ENCODE peak calls at places on chromosome 5, in six cellular contexts. U, W, P, S, Q and N are unnamed samples.

GRCh38 chr5:96327728-96328127 is 105.3 kb downstream of the PCSK1 start:
- DNase-seq in S (no peak), W (no peak), U (no peak), Q (peak; percentile 16), P (peak; percentile 40), N (no peak)

GRCh38 chr5:99037668-99038067 is 108.9 kb upstream of the CHD1 start:
- DNase-seq in W (no peak), P (no peak), U (no peak), S (no peak), Q (no peak), N (peak; percentile 52)

GRCh38 chr5:76542887-76543690 is 80.1 kb downstream of the F2RL2 start:
- DNase-seq in Q (peak; percentile 73), S (no peak), P (peak; percentile 18), W (peak; percentile 28), U (no peak), N (no peak)

GRCh38 chr5:171945476-171945875 is 61.0 kb downstream of the FBXW11 start:
- DNase-seq in W (no peak), U (no peak), S (no peak), Q (peak; percentile 34), P (no peak), N (no peak)

GRCh38 chr5:56985941-56986630 is 34.2 kb upstream of the MIER3 start:
- DNase-seq in S (no peak), P (no peak), W (no peak), Q (no peak), U (no peak), N (no peak)

GRCh38 chr5:84437673-84438315 is 53.1 kb upstream of the EDIL3 start:
- DNase-seq in S (no peak), W (peak; percentile 47), Q (no peak), U (no peak), P (peak; percentile 91), N (no peak)

GRCh38 chr5:83547156-83547555 is 75.6 kb downstream of the VCAN start:
- DNase-seq in U (no peak), P (no peak), W (no peak), S (no peak), Q (no peak), N (no peak)

GRCh38 chr5:84393969-84394368 is 9.3 kb upstream of the EDIL3 start:
- DNase-seq in W (peak; percentile 74), S (no peak), U (no peak), Q (no peak), P (peak; percentile 88), N (no peak)

GRCh38 chr5:9201761-9202160 is 344.1 kb downstream of the SEMA5A start:
- DNase-seq in S (no peak), Q (no peak), P (peak; percentile 80), U (no peak), W (no peak), N (no peak)

GRCh38 chr5:25412116-25412661 is 767.4 kb upstream of the CDH10 start:
- DNase-seq in P (no peak), U (no peak), S (no peak), W (no peak), Q (no peak), N (no peak)

GRCh38 chr5:108124591-108124990 is 257.3 kb downstream of the FBXL17 start:
- DNase-seq in Q (no peak), U (no peak), S (no peak), P (no peak), W (no peak), N (no peak)

GRCh38 chr5:108119123-108119522 is 262.8 kb downstream of the FBXL17 start:
- DNase-seq in Q (no peak), P (no peak), U (no peak), W (no peak), S (no peak), N (no peak)

GRCh38 chr5:108125771-108126511 is 256.0 kb downstream of the FBXL17 start:
- DNase-seq in U (no peak), W (no peak), P (no peak), S (no peak), Q (no peak), N (no peak)

GRCh38 chr5:108122701-108123100 is 259.2 kb downstream of the FBXL17 start:
- DNase-seq in Q (no peak), P (no peak), U (no peak), W (no peak), S (no peak), N (no peak)
- H3K14ac ChIP-seq in Q (no peak overlapping the region), P (peak overlapping the region; percentile 32), U (no peak overlapping the region), W (no peak overlapping the region), S (no peak overlapping the region), N (no peak overlapping the region)

GRCh38 chr5:177350776-177351391 is 584 bp downstream of the LMAN2 start:
- DNase-seq in P (no peak), S (no peak), Q (no peak), W (no peak), U (no peak), N (no peak)
- H2BK5ac ChIP-seq in P (peak overlapping the region; percentile 93), S (peak overlapping the region; percentile 82), Q (no peak overlapping the region), W (no peak overlapping the region), U (peak overlapping the region; percentile 97), N (no peak overlapping the region)

GRCh38 chr5:6365977-6366590 is 12.3 kb downstream of the MED10 start:
- DNase-seq in S (no peak), Q (no peak), W (no peak), U (no peak), P (no peak), N (peak; percentile 19)

GRCh38 chr5:6371079-6371810 is 7.1 kb downstream of the MED10 start:
- DNase-seq in S (no peak), P (no peak), U (no peak), W (no peak), Q (no peak), N (peak; percentile 15)

GRCh38 chr5:6372251-6373080 is 5.9 kb downstream of the MED10 start:
- DNase-seq in Q (no peak), S (no peak), W (no peak), P (no peak), U (no peak), N (peak; percentile 25)

GRCh38 chr5:6373081-6373846 is 5.1 kb downstream of the MED10 start:
- DNase-seq in W (no peak), Q (no peak), P (no peak), U (no peak), S (no peak), N (peak; percentile 20)

DNA sequence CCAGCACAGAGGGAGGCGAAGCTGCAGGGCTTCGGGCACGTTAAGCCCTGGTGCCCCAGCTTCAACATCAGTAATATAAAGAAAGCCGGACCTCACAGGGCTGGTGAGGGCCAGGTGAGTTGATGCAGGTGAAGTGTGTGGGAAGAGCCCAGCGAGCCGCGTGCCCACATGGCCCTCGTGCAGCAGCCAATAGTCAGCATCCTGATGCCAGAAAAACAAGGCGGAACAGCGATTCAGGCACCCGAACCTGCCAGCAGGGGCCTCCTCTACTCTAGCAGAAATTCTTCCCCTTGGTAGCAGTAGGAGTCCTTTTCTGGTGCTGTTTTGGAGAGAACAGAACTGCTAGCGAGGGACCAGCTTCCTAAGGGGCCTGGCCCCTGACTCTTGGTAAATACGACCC is 7.8 kb downstream of the MED10 start:
- DNase-seq in Q (no peak), U (no peak), W (no peak), P (no peak), S (no peak), N (peak; percentile 27)
- H3K14ac ChIP-seq in Q (no peak overlapping the region), U (no peak overlapping the region), W (no peak overlapping the region), P (no peak overlapping the region), S (no peak overlapping the region), N (no peak overlapping the region)

GRCh38 chr5:150141544-150142188 is 14.0 kb downstream of the PDGFRB start:
- DNase-seq in P (peak; percentile 93), Q (peak; percentile 91), U (peak; percentile 67), S (no peak), W (peak; percentile 87), N (peak; percentile 61)
- H2BK5ac ChIP-seq in P (peak overlapping the region; percentile 98), Q (peak overlapping the region; percentile 99), U (no peak overlapping the region), S (peak overlapping the region; percentile 16), W (peak overlapping the region; percentile 89), N (no peak overlapping the region)

GRCh38 chr5:145246961-145247744 is 588.0 kb downstream of the PRELID2 start:
- DNase-seq in U (no peak), S (no peak), Q (peak; percentile 67), P (peak; percentile 39), W (no peak), N (no peak)

GRCh38 chr5:145244788-145245187 is 590.4 kb downstream of the PRELID2 start:
- DNase-seq in Q (no peak), U (no peak), W (no peak), S (no peak), P (peak; percentile 66), N (no peak)

GRCh38 chr5:145246379-145246778 is 588.8 kb downstream of the PRELID2 start:
- DNase-seq in P (no peak), Q (no peak), W (no peak), U (no peak), S (no peak), N (no peak)

GRCh38 chr5:145244251-145244650 is 590.9 kb downstream of the PRELID2 start:
- DNase-seq in P (no peak), U (no peak), Q (peak; percentile 60), W (no peak), S (no peak), N (no peak)

GRCh38 chr5:145245354-145245753 is 589.8 kb downstream of the PRELID2 start:
- DNase-seq in S (no peak), P (peak; percentile 11), Q (no peak), W (peak; percentile 26), U (peak; percentile 40), N (no peak)
- H3K14ac ChIP-seq in S (no peak overlapping the region), P (peak overlapping the region; percentile 77), Q (no peak overlapping the region), W (no peak overlapping the region), U (no peak overlapping the region), N (no peak overlapping the region)

GRCh38 chr5:134649163-134649916 is 755 bp downstream of the SEC24A start:
- DNase-seq in Q (peak; percentile 40), P (peak; percentile 8), W (peak; percentile 53), S (no peak), U (no peak), N (no peak)
- H2BK5ac ChIP-seq in Q (peak overlapping the region; percentile 85), P (peak overlapping the region; percentile 92), W (peak overlapping the region; percentile 93), S (peak overlapping the region; percentile 89), U (peak overlapping the region; percentile 66), N (peak overlapping the region; percentile 7)

DNA sequence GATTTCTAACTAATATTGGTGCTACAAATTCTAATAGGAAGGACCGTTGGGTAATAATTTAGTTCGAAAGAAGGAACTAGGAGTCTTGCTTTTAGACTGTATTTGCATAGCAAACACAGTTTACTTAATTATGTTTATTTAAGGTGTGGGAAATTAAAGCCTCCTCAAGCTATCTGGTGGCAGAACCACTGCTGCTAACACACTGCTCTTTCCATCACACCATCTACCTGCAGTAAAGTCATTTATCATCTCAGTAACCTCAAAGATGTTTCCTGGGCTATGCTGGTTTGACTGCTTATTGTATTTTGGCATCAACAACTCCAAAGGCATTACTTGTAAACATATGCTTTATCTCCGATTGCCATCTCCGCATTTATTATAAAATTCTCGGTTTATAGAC is 114.3 kb downstream of the DEPDC1B start:
- DNase-seq in P (no peak), W (no peak), U (no peak), Q (no peak), S (no peak), N (no peak)
- H3K14ac ChIP-seq in P (no peak overlapping the region), W (no peak overlapping the region), U (no peak overlapping the region), Q (no peak overlapping the region), S (no peak overlapping the region), N (no peak overlapping the region)

GRCh38 chr5:62626534-62626933 is 47.9 kb downstream of the LRRC70 start:
- DNase-seq in P (no peak), Q (peak; percentile 20), W (no peak), U (no peak), S (peak; percentile 33), N (no peak)
- H2BK5ac ChIP-seq in P (no peak overlapping the region), Q (no peak overlapping the region), W (no peak overlapping the region), U (no peak overlapping the region), S (no peak overlapping the region), N (no peak overlapping the region)